ENCODE peak calls at places on chromosomes 5 and 9, in four cellular contexts. O, C, D and I are unnamed samples.

GRCh38 chr9:126488310-126488709 is 125.4 kb upstream of the LMX1B start:
- DNase-seq in O (no peak), C (no peak), D (no peak), I (no peak)

GRCh38 chr5:68225911-68226563 is 10.5 kb downstream of the PIK3R1 start:
- DNase-seq in O (no peak), C (no peak), D (no peak), I (no peak)

GRCh38 chr9:115142502-115143265 is 24.7 kb upstream of the TNC start:
- DNase-seq in O (no peak), C (no peak), D (no peak), I (no peak)

GRCh38 chr5:77301447-77301878 is 91.0 kb downstream of the PDE8B start:
- DNase-seq in O (peak; percentile 85), C (no peak), D (no peak), I (peak; percentile 15)

GRCh38 chr9:133707761-133708122 is 30.4 kb downstream of the SARDH start:
- DNase-seq in O (no peak), C (no peak), D (no peak), I (no peak)

GRCh38 chr5:154482528-154483449 is 4.8 kb upstream of the HAND1 start:
- DNase-seq in O (no peak), C (peak; percentile 44), D (no peak), I (no peak)

GRCh38 chr9:125540497-125540896 is 166.5 kb downstream of the MAPKAP1 start:
- DNase-seq in O (no peak), C (no peak), D (no peak), I (peak; percentile 50)

GRCh38 chr5:167014657-167015056 is 1276.8 kb upstream of the WWC1 start:
- DNase-seq in O (no peak), C (no peak), D (no peak), I (no peak)

GRCh38 chr5:2752059-2752874 is 790 bp upstream of the IRX2 start:
- DNase-seq in O (no peak), C (peak; percentile 62), D (no peak), I (peak; percentile 52)

GRCh38 chr5:170278611-170279500 is 18.7 kb downstream of the LCP2 start:
- DNase-seq in O (no peak), C (peak; percentile 45), D (no peak), I (no peak)

GRCh38 chr9:89811896-89812450 is 207.2 kb downstream of the GADD45G start:
- DNase-seq in O (no peak), C (no peak), D (no peak), I (no peak)

GRCh38 chr5:52892242-52892878 is 96.8 kb upstream of the ITGA2 start:
- DNase-seq in O (no peak), C (no peak), D (no peak), I (no peak)

GRCh38 chr9:34675048-34675714 is 12.7 kb upstream of the CCL27 start:
- DNase-seq in O (peak; percentile 59), C (peak; percentile 91), D (peak; percentile 71), I (peak; percentile 64)

GRCh38 chr9:36665387-36665786 is 92.7 kb downstream of the MELK start:
- DNase-seq in O (peak; percentile 8), C (no peak), D (no peak), I (no peak)

GRCh38 chr9:87684627-87685204 is 41.2 kb upstream of the CTSL start:
- DNase-seq in O (peak; percentile 24), C (peak; percentile 58), D (peak; percentile 17), I (peak; percentile 81)

GRCh38 chr5:36656556-36656955 is 50.1 kb downstream of the SLC1A3 start:
- DNase-seq in O (no peak), C (no peak), D (no peak), I (no peak)

DNA sequence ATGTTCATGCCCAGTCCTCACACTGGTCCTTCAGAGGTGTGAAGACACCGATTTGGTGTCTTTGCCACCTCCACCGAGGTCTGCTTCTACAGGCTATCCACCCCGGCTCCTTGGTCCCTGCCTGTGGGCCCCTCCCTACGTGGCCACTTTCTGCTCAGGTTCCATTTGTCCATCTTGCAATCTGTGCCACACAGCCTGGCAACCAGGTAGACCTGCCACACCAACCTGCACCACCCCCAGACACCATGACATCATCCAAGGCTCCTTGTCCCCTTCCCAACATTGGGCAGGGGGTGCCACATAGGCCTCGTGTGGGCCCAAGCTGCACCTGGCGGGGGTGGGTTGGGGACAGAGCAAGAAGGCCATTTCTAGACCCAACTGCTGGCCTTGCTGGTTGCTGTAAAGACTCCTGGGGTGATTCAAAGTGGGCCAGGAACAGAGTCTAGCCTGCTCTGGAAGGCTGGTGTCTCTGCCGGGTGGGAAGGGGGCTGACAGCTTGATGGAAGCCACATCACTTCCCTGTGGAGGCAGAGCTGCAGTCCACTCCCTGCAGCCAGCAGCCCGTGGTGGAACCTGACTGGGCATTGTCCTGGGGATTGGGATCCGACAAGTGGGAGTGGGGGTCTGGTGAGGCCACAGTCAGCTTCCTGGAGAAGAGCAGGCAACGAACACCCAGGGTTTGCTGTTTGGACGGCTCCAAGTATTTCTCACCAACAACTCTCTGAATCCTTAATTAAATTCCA is 65.8 kb upstream of the SLC25A51 start:
- DNase-seq in O (no peak), C (no peak), D (no peak), I (no peak)
- H3K4ac ChIP-seq in O (peak overlapping the region; percentile 50), C (no peak overlapping the region), D (no peak overlapping the region), I (no peak overlapping the region)

GRCh38 chr5:111691508-111691907 is 65.5 kb downstream of the NREP start:
- DNase-seq in O (no peak), C (no peak), D (no peak), I (no peak)

GRCh38 chr5:111689576-111689975 is 67.4 kb downstream of the NREP start:
- DNase-seq in O (no peak), C (no peak), D (no peak), I (no peak)

GRCh38 chr5:111697215-111697614 is 59.8 kb downstream of the NREP start:
- DNase-seq in O (no peak), C (no peak), D (no peak), I (peak; percentile 91)

GRCh38 chr5:111694183-111694582 is 62.8 kb downstream of the NREP start:
- DNase-seq in O (peak; percentile 75), C (no peak), D (no peak), I (peak; percentile 89)

DNA sequence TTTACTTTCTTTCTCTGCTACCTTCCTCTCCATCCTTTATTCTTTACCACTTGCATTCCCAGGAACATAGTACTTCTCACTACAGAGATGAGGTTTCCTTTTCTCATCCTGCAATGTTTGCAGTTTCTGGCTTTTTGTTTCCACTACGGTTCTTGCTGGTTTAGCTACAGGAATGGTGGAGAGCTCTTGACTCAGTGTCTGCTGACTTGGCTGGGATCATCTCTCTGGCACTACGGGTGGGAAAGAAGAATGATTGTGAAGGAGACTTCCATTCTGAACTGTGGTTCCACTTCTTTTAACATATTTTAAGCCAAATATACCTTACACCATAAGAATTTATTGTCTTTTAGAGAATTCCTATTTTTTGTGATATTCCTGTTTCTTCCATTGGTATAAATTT is 65.1 kb downstream of the NREP start:
- DNase-seq in O (no peak), C (no peak), D (no peak), I (no peak)
- H3K4ac ChIP-seq in O (no peak overlapping the region), C (no peak overlapping the region), D (no peak overlapping the region), I (no peak overlapping the region)

GRCh38 chr9:69759478-69760277 is at the start of gene PTAR1:
- DNase-seq in O (peak; percentile 86), C (peak; percentile 89), D (peak; percentile 92), I (peak; percentile 91)
- H3K4ac ChIP-seq in O (peak within 1 kb of the TSS; percentile 90), C (no peak within 1 kb of the TSS), D (no peak within 1 kb of the TSS), I (peak within 1 kb of the TSS; percentile 51)

GRCh38 chr9:131043097-131043496 is 34.1 kb downstream of the LAMC3 start:
- DNase-seq in O (no peak), C (no peak), D (no peak), I (no peak)
- H3K4ac ChIP-seq in O (no peak overlapping the region), C (no peak overlapping the region), D (no peak overlapping the region), I (no peak overlapping the region)

GRCh38 chr5:168887931-168888330 is 308.8 kb upstream of the PANK3 start:
- DNase-seq in O (no peak), C (no peak), D (no peak), I (no peak)
- H3K4ac ChIP-seq in O (no peak overlapping the region), C (no peak overlapping the region), D (no peak overlapping the region), I (no peak overlapping the region)